ENCODE peak calls at places on chromosome 16, in nine cellular contexts. O is epithelial cell of esophagus; Y is hippocampal formation; R is HuH-7.5; I is stimulated activated CD8-positive, alpha-beta memory T cell treated with anti-CD3 and anti-CD28 coated beads, Interleukin-7, amount 100 ng/mL, for 1 hour; E is T-helper 1 cell; C is activated naive CD4-positive, alpha-beta T cell; U is dermis microvascular lymphatic vessel endothelial cell; A is cerebellum. S is an unnamed sample.

GRCh38 chr16:67846320-67847063 is at the start of gene NUTF2:
- DNase-seq in I (peak), A (peak), O (peak), C (peak), Y (peak), E (peak), U (peak), R (peak), S (peak)

GRCh38 chr16:10093564-10093963 is 88.7 kb downstream of the GRIN2A start:
- DNase-seq in O (no peak), Y (no peak), A (no peak), E (no peak), C (no peak), U (no peak), R (no peak), I (no peak), S (no peak)

GRCh38 chr16:6861136-6861535 is 471.5 kb upstream of the RBFOX1 start:
- DNase-seq in C (no peak), I (no peak), E (no peak), A (no peak), O (no peak), U (no peak), Y (no peak), R (no peak), S (no peak)

GRCh38 chr16:7318661-7319060 is 14.0 kb upstream of the RBFOX1 start:
- DNase-seq in O (no peak), Y (peak), I (no peak), R (no peak), C (no peak), U (no peak), E (no peak), A (no peak), S (no peak)

GRCh38 chr16:81641403-81642106 is 137.5 kb upstream of the PLCG2 start:
- DNase-seq in C (no peak), A (peak), O (no peak), E (no peak), U (no peak), R (no peak), I (no peak), Y (no peak), S (no peak)

GRCh38 chr16:9092963-9093477 is 1.6 kb downstream of the HAPSTR1 start:
- DNase-seq in E (peak), Y (no peak), C (no peak), U (no peak), O (no peak), I (no peak), R (no peak), A (no peak), S (peak)

GRCh38 chr16:7871371-7871770 is 538.7 kb downstream of the RBFOX1 start:
- DNase-seq in C (no peak), Y (no peak), A (no peak), I (no peak), U (no peak), R (no peak), E (no peak), O (no peak), S (no peak)

GRCh38 chr16:65278874-65279273 is 157.0 kb upstream of the CDH11 start:
- DNase-seq in R (no peak), C (no peak), Y (no peak), A (no peak), E (no peak), I (no peak), O (no peak), U (no peak), S (no peak)

GRCh38 chr16:66261826-66262225 is 104.7 kb upstream of the CDH5 start:
- DNase-seq in E (no peak), Y (no peak), R (no peak), C (no peak), U (no peak), O (no peak), A (no peak), I (no peak), S (no peak)

GRCh38 chr16:27239906-27240655 is 28.5 kb downstream of the NSMCE1 start:
- DNase-seq in I (no peak), O (no peak), E (no peak), A (no peak), R (no peak), C (no peak), U (no peak), Y (no peak), S (no peak)

GRCh38 chr16:49336581-49336980 is 37.0 kb upstream of the C16orf78 start:
- DNase-seq in E (no peak), I (no peak), O (no peak), U (no peak), C (no peak), R (no peak), A (no peak), Y (no peak), S (no peak)

GRCh38 chr16:28606291-28607115 is 3.3 kb downstream of the SULT1A1 start:
- DNase-seq in Y (no peak), O (no peak), E (no peak), I (no peak), U (no peak), R (no peak), C (no peak), A (no peak), S (no peak)

GRCh38 chr16:23692190-23692837 is 13.6 kb downstream of the PLK1 start:
- DNase-seq in O (no peak), U (no peak), I (no peak), R (no peak), E (no peak), A (no peak), C (no peak), Y (no peak), S (no peak)

GRCh38 chr16:66511615-66512500 is 38.1 kb downstream of the TK2 start:
- DNase-seq in U (peak), O (peak), E (no peak), I (no peak), C (no peak), R (no peak), A (peak), Y (no peak), S (peak)

GRCh38 chr16:85490971-85491771 is 122.0 kb upstream of the GSE1 start:
- DNase-seq in U (no peak), O (no peak), C (no peak), A (no peak), R (peak), Y (no peak), I (no peak), E (no peak), S (no peak)

GRCh38 chr16:85986931-85987749 is 88.2 kb downstream of the IRF8 start:
- DNase-seq in R (peak), I (peak), E (no peak), O (no peak), C (peak), Y (no peak), A (peak), U (no peak), S (no peak)

GRCh38 chr16:78122774-78123315 is 23.4 kb downstream of the WWOX start:
- DNase-seq in C (no peak), O (peak), Y (peak), E (no peak), U (peak), A (peak), I (no peak), R (no peak), S (peak)

GRCh38 chr16:89350701-89351380 is 133.3 kb downstream of the ZNF778 start:
- DNase-seq in E (no peak), O (peak), A (no peak), R (no peak), I (no peak), C (no peak), Y (no peak), U (no peak), S (peak)

GRCh38 chr16:76976101-76976500 is 214.9 kb upstream of the MON1B start:
- DNase-seq in U (no peak), E (no peak), A (no peak), C (no peak), Y (no peak), R (no peak), O (no peak), I (no peak), S (no peak)

GRCh38 chr16:3908951-3909437 is 28.5 kb upstream of the CREBBP start:
- DNase-seq in Y (no peak), U (no peak), R (no peak), C (no peak), E (no peak), I (no peak), A (no peak), O (no peak), S (no peak)

GRCh38 chr16:81478876-81479496 is 34.4 kb downstream of the CMIP start:
- DNase-seq in I (no peak), A (no peak), E (no peak), C (no peak), R (no peak), Y (no peak), O (no peak), U (no peak), S (no peak)

GRCh38 chr16:3188925-3189825 is 1.2 kb downstream of the OR1F1 start:
- DNase-seq in E (no peak), R (no peak), Y (no peak), C (no peak), I (no peak), O (peak), A (no peak), U (no peak), S (peak)

GRCh38 chr16:75919664-75920063 is 193.4 kb upstream of the CPHXL start:
- DNase-seq in A (no peak), E (no peak), U (peak), C (no peak), Y (no peak), O (peak), R (no peak), I (no peak), S (no peak)

GRCh38 chr16:1825864-1826690 is 548 bp downstream of the HAGH start:
- DNase-seq in R (peak), A (peak), C (no peak), E (peak), O (peak), U (peak), I (peak), Y (no peak), S (peak)

GRCh38 chr16:72938426-72939164 is 109.3 kb downstream of the ZFHX3 start:
- DNase-seq in O (peak), C (no peak), A (no peak), R (no peak), E (no peak), U (no peak), Y (no peak), I (no peak), S (peak)

GRCh38 chr16:28999577-28999976 is 14.7 kb downstream of the LAT start:
- DNase-seq in O (no peak), A (no peak), R (no peak), E (no peak), U (no peak), Y (no peak), C (no peak), I (no peak), S (no peak)

GRCh38 chr16:86918637-86919036 is 340.3 kb downstream of the FOXL1 start:
- DNase-seq in Y (no peak), U (no peak), E (no peak), R (no peak), A (no peak), I (no peak), C (no peak), O (no peak), S (peak)

GRCh38 chr16:48405153-48405552 is 19.9 kb upstream of the SIAH1 start:
- DNase-seq in I (no peak), E (no peak), U (no peak), R (no peak), Y (no peak), O (no peak), A (no peak), C (no peak), S (no peak)

GRCh38 chr16:4733747-4734062 is 366 bp downstream of the ANKS3 start:
- DNase-seq in E (no peak), Y (no peak), U (no peak), O (peak), R (peak), I (no peak), C (no peak), A (no peak), S (no peak)

GRCh38 chr16:66717112-66717675 is 20.7 kb upstream of the CMTM4 start:
- DNase-seq in R (no peak), I (no peak), C (no peak), U (peak), E (no peak), Y (peak), O (peak), A (no peak), S (peak)

GRCh38 chr16:27690604-27691003 is 140.7 kb downstream of the KATNIP start:
- DNase-seq in U (peak), Y (no peak), I (no peak), E (no peak), R (peak), O (peak), A (no peak), C (no peak), S (peak)

GRCh38 chr16:2854700-2855309 is 3.2 kb downstream of the PRSS22 start:
- DNase-seq in R (no peak), Y (no peak), I (no peak), U (no peak), A (no peak), E (no peak), C (no peak), O (no peak), S (no peak)

S was measured in Daoy.